ENCODE peak calls at places on chromosome 6, in eight cellular contexts. K, W, D, F, R, P, H and T are unnamed samples.

GRCh38 chr6:159973951-159974350 is 5.1 kb downstream of the IGF2R start:
- DNase-seq in K (no peak), D (peak), W (no peak), P (peak), F (peak), H (no peak), R (no peak), T (no peak)

GRCh38 chr6:169783971-169784930 is 32.8 kb downstream of the ERMARD start:
- DNase-seq in F (no peak), W (no peak), H (no peak), P (no peak), R (no peak), K (no peak), D (no peak), T (no peak)

GRCh38 chr6:168412456-168412855 is 28.5 kb upstream of the SMOC2 start:
- DNase-seq in K (no peak), H (no peak), W (no peak), F (no peak), D (no peak), R (no peak), P (no peak), T (no peak)

GRCh38 chr6:132659082-132659481 is at the start of gene TAAR1:
- DNase-seq in K (no peak), F (no peak), W (peak), D (no peak), P (no peak), H (no peak), R (no peak), T (no peak)

GRCh38 chr6:3247255-3248146 is 11.2 kb upstream of the PSMG4 start:
- DNase-seq in P (peak), H (no peak), F (peak), D (peak), W (peak), K (peak), R (no peak), T (peak)

GRCh38 chr6:45900808-45901752 is 114.6 kb downstream of the CLIC5 start:
- DNase-seq in D (peak), R (no peak), H (no peak), W (no peak), P (peak), K (peak), F (no peak), T (no peak)

GRCh38 chr6:135640048-135640447 is 142.5 kb upstream of the AHI1 start:
- DNase-seq in R (no peak), F (no peak), P (no peak), K (no peak), D (no peak), H (no peak), W (no peak), T (no peak)

GRCh38 chr6:82767037-82767436 is 298.6 kb downstream of the UBE3D start:
- DNase-seq in W (no peak), R (no peak), K (no peak), F (no peak), H (no peak), D (no peak), P (no peak), T (no peak)

GRCh38 chr6:153076431-153076830 is 54.7 kb downstream of the RGS17 start:
- DNase-seq in H (no peak), R (no peak), K (no peak), F (no peak), P (no peak), D (no peak), W (no peak), T (no peak)

GRCh38 chr6:401994-402640 is 10.6 kb downstream of the IRF4 start:
- DNase-seq in D (no peak), F (no peak), R (no peak), W (no peak), H (no peak), K (no peak), P (no peak), T (no peak)

GRCh38 chr6:46217671-46218131 is 46.9 kb upstream of the ENPP5 start:
- DNase-seq in D (no peak), F (no peak), H (no peak), K (no peak), R (no peak), P (peak), W (no peak), T (no peak)

GRCh38 chr6:128507337-128508310 is 12.8 kb downstream of the PTPRK start:
- DNase-seq in P (no peak), F (no peak), W (peak), D (peak), K (no peak), H (no peak), R (peak), T (peak)

GRCh38 chr6:163415620-163416379 is 1.3 kb downstream of the QKI start:
- DNase-seq in P (peak), F (no peak), H (peak), D (peak), K (no peak), R (peak), W (peak), T (peak)

GRCh38 chr6:168133707-168134398 is 54.8 kb upstream of the FRMD1 start:
- DNase-seq in D (no peak), R (no peak), W (no peak), P (no peak), H (peak), K (no peak), F (no peak), T (peak)

GRCh38 chr6:94424692-94425091 is 1005.3 kb upstream of the EPHA7 start:
- DNase-seq in K (no peak), D (no peak), R (no peak), P (no peak), H (no peak), W (no peak), F (no peak), T (no peak)

GRCh38 chr6:6734463-6735455 is 146.2 kb downstream of the LY86 start:
- DNase-seq in W (no peak), P (peak), R (no peak), D (no peak), F (no peak), H (no peak), K (no peak), T (no peak)

GRCh38 chr6:112665114-112665513 is 318.0 kb downstream of the RFPL4B start:
- DNase-seq in H (no peak), P (peak), F (no peak), R (no peak), D (peak), K (no peak), W (no peak), T (no peak)

GRCh38 chr6:106894978-106895702 is 79.4 kb downstream of the CD24 start:
- DNase-seq in K (no peak), W (no peak), F (peak), P (peak), H (no peak), R (no peak), D (peak), T (no peak)

GRCh38 chr6:101818056-101818455 is 424.5 kb downstream of the GRIK2 start:
- DNase-seq in K (no peak), W (peak), H (no peak), D (no peak), R (no peak), F (no peak), P (no peak), T (no peak)

GRCh38 chr6:95877480-95877879 is 138.3 kb upstream of the FUT9 start:
- DNase-seq in H (no peak), R (no peak), W (no peak), K (no peak), P (no peak), F (no peak), D (no peak), T (no peak)

GRCh38 chr6:149903938-149904611 is 6.2 kb upstream of the RAET1E start:
- DNase-seq in K (no peak), W (peak), R (no peak), D (no peak), F (no peak), P (no peak), H (no peak), T (no peak)

GRCh38 chr6:164887660-164888059 is 421.7 kb downstream of the C6orf118 start:
- DNase-seq in R (no peak), P (no peak), D (no peak), H (no peak), K (no peak), W (no peak), F (no peak), T (no peak)

GRCh38 chr6:8644306-8644705 is 209.0 kb upstream of the SLC35B3 start:
- DNase-seq in W (no peak), F (no peak), R (no peak), D (no peak), P (no peak), H (no peak), K (no peak), T (no peak)